ENCODE peak calls at places on chromosomes 1 and 21, in nine cellular contexts. Z is naive thymus-derived CD4-positive, alpha-beta T cell; I is SHP77 treated with DMSO at 0.1 percent for 48 hours; C is fibroblast of the aortic adventitia; H is CD8-positive, alpha-beta T cell; R is omental fat pad; Y is cardiac septum; G is stimulated activated CD8-positive, alpha-beta memory T cell treated with anti-CD3 and anti-CD28 coated beads, Interleukin-15, amount 100 ng/mL, for 4 hours; E is T-helper 1 cell. O is an unnamed sample.

GRCh38 chr21:36502365-36502764 is 22.4 kb upstream of the CLDN14 start:
- DNase-seq in R (no peak), Y (no peak), C (no peak), Z (no peak), H (no peak), E (no peak), I (no peak), G (no peak), O (no peak)

GRCh38 chr1:11052839-11053757 is 6.1 kb upstream of the MASP2 start:
- DNase-seq in Y (no peak), I (peak), R (no peak), C (no peak), E (no peak), H (no peak), Z (no peak), G (no peak), O (peak)

GRCh38 chr1:31595836-31596736 is 19.8 kb downstream of the TINAGL1 start:
- DNase-seq in H (no peak), C (no peak), G (no peak), E (no peak), Z (no peak), I (no peak), Y (no peak), R (no peak), O (no peak)

GRCh38 chr1:118785246-118785645 is 202.9 kb downstream of the TBX15 start:
- DNase-seq in G (no peak), C (peak), I (no peak), Y (no peak), E (no peak), H (no peak), Z (no peak), R (no peak), O (peak)

GRCh38 chr1:224721000-224721399 is 104.9 kb downstream of the CNIH3 start:
- DNase-seq in Z (no peak), R (no peak), E (no peak), C (no peak), I (no peak), H (no peak), Y (no peak), G (no peak), O (no peak)

GRCh38 chr1:168408531-168409242 is 128.0 kb downstream of the TBX19 start:
- DNase-seq in E (peak), R (no peak), Y (no peak), Z (no peak), G (peak), H (peak), I (no peak), C (peak), O (peak)

GRCh38 chr1:150106331-150106730 is 38.8 kb downstream of the VPS45 start:
- DNase-seq in C (no peak), H (peak), R (no peak), E (no peak), I (no peak), G (no peak), Y (no peak), Z (peak), O (no peak)

GRCh38 chr1:216222302-216222701 is 200.9 kb downstream of the USH2A start:
- DNase-seq in H (no peak), Y (no peak), Z (no peak), G (no peak), C (no peak), I (no peak), R (no peak), E (no peak), O (no peak)

GRCh38 chr1:35047188-35047858 is 15.6 kb upstream of the ZMYM6 start:
- DNase-seq in C (peak), R (no peak), I (no peak), Z (no peak), E (no peak), Y (no peak), H (no peak), G (no peak), O (peak)

GRCh38 chr1:228697209-228698016 is 37.9 kb upstream of the RHOU start:
- DNase-seq in G (no peak), E (no peak), I (peak), H (no peak), C (peak), Y (no peak), R (peak), Z (peak), O (peak)

GRCh38 chr1:224482619-224483018 is 48.0 kb upstream of the WDR26 start:
- DNase-seq in E (no peak), H (no peak), R (no peak), Z (no peak), G (no peak), I (no peak), Y (no peak), C (no peak), O (peak)

GRCh38 chr1:15323351-15323988 is 76.4 kb downstream of the FHAD1 start:
- DNase-seq in R (peak), C (peak), Z (peak), H (peak), Y (peak), G (peak), E (peak), I (peak), O (peak)

GRCh38 chr1:14421977-14422609 is 176.4 kb upstream of the KAZN start:
- DNase-seq in R (no peak), Z (no peak), C (no peak), I (peak), Y (no peak), E (no peak), G (no peak), H (no peak), O (no peak)

GRCh38 chr1:22880174-22880601 is 92.5 kb downstream of the LACTBL1 start:
- DNase-seq in G (no peak), E (no peak), Y (no peak), H (no peak), Z (no peak), R (no peak), C (peak), I (no peak), O (peak)

GRCh38 chr21:33080376-33080775 is 10.4 kb downstream of the OLIG1 start:
- DNase-seq in I (no peak), Y (no peak), C (no peak), G (no peak), H (no peak), Z (no peak), R (no peak), E (no peak), O (no peak)

GRCh38 chr21:27269646-27270045 is 302.8 kb upstream of the ADAMTS5 start:
- DNase-seq in Y (no peak), E (no peak), R (no peak), G (no peak), I (no peak), C (peak), Z (no peak), H (no peak), O (peak)

GRCh38 chr1:154847891-154848290 is 22.2 kb downstream of the KCNN3 start:
- DNase-seq in C (no peak), E (no peak), H (no peak), Y (no peak), I (peak), Z (no peak), R (no peak), G (no peak), O (peak)

GRCh38 chr1:117070124-117070523 is 10.0 kb downstream of the TTF2 start:
- DNase-seq in Z (no peak), Y (no peak), G (no peak), C (peak), R (no peak), E (no peak), I (no peak), H (no peak), O (no peak)

GRCh38 chr1:55321947-55322346 is 106.8 kb upstream of the USP24 start:
- DNase-seq in G (no peak), C (peak), R (no peak), Y (no peak), Z (no peak), H (no peak), I (no peak), E (no peak), O (peak)

GRCh38 chr1:209876091-209876800 is 48.5 kb downstream of the UTP25 start:
- DNase-seq in Y (no peak), I (no peak), Z (no peak), R (no peak), E (no peak), C (no peak), H (no peak), G (no peak), O (no peak)

GRCh38 chr21:38460171-38460742 is 38.0 kb downstream of the ERG start:
- DNase-seq in E (no peak), R (no peak), Y (no peak), Z (no peak), H (no peak), C (peak), I (no peak), G (no peak), O (peak)

GRCh38 chr1:185157599-185158469 is 867 bp downstream of the SWT1 start:
- DNase-seq in H (peak), R (no peak), I (no peak), C (peak), E (no peak), Z (peak), G (no peak), Y (no peak), O (peak)

GRCh38 chr1:53731201-53731600 is 7.8 kb downstream of the GLIS1 start:
- DNase-seq in C (no peak), Y (no peak), E (no peak), H (no peak), R (no peak), Z (no peak), G (no peak), I (no peak), O (no peak)

GRCh38 chr1:228393268-228393699 is 13.4 kb downstream of the TRIM11 start:
- DNase-seq in I (no peak), E (no peak), C (peak), Z (no peak), H (no peak), Y (no peak), R (no peak), G (no peak), O (peak)

GRCh38 chr1:208202333-208202987 is 41.7 kb downstream of the PLXNA2 start:
- DNase-seq in R (no peak), G (no peak), C (no peak), Z (no peak), H (no peak), E (no peak), Y (no peak), I (no peak), O (no peak)

GRCh38 chr1:168803696-168804510 is 74.9 kb upstream of the DPT start:
- DNase-seq in H (no peak), Y (no peak), G (no peak), I (no peak), R (no peak), C (no peak), Z (no peak), E (no peak), O (no peak)

GRCh38 chr1:82161651-82162238 is 361.0 kb downstream of the ADGRL2 start:
- DNase-seq in R (no peak), C (peak), E (no peak), Z (no peak), H (no peak), Y (no peak), I (peak), G (no peak), O (no peak)

GRCh38 chr1:9267352-9267686 is 25.4 kb upstream of the SPSB1 start:
- DNase-seq in Y (no peak), E (no peak), H (no peak), I (no peak), R (no peak), C (no peak), G (no peak), Z (no peak), O (no peak)

GRCh38 chr1:93056214-93056613 is 22.9 kb upstream of the MTF2 start:
- DNase-seq in E (no peak), C (peak), Y (no peak), I (no peak), G (no peak), H (no peak), Z (no peak), R (no peak), O (peak)

GRCh38 chr1:41547781-41548560 is 63.5 kb upstream of the EDN2 start:
- DNase-seq in C (no peak), Y (peak), R (no peak), I (no peak), E (no peak), H (no peak), Z (no peak), G (no peak), O (no peak)

GRCh38 chr1:31032266-31032665 is 33.3 kb downstream of the PUM1 start:
- DNase-seq in H (no peak), I (no peak), C (no peak), E (no peak), R (no peak), Z (no peak), G (no peak), Y (no peak), O (no peak)

GRCh38 chr1:56032276-56032675 is 547.1 kb downstream of the PLPP3 start:
- DNase-seq in Z (no peak), C (peak), H (no peak), R (no peak), Y (no peak), G (no peak), I (no peak), E (no peak), O (no peak)

GRCh38 chr1:221834698-221835538 is 93.0 kb upstream of the DUSP10 start:
- DNase-seq in I (no peak), H (no peak), C (no peak), E (no peak), G (no peak), Z (no peak), Y (no peak), R (no peak), O (no peak)

GRCh38 chr1:20184481-20184900 is 1.4 kb upstream of the UBXN10 start:
- DNase-seq in Z (no peak), G (no peak), E (no peak), R (no peak), I (no peak), Y (no peak), C (no peak), H (no peak), O (no peak)

GRCh38 chr1:7405844-7406500 is 365.1 kb upstream of the VAMP3 start:
- DNase-seq in R (no peak), G (no peak), H (no peak), Y (no peak), C (no peak), E (no peak), Z (no peak), I (no peak), O (no peak)

GRCh38 chr21:46483300-46484295 is 24.9 kb downstream of the DIP2A start:
- DNase-seq in I (no peak), G (no peak), R (no peak), E (no peak), Z (no peak), C (no peak), Y (no peak), H (peak), O (peak)

O was measured in GM23248.